ENCODE peak calls at places on chromosomes 5 and 9, in ten cellular contexts. M is ureter; C is anterior cingulate cortex; F is H54; Z is keratinocyte; L is fibroblast of pulmonary artery; R is stimulated activated CD8-positive, alpha-beta memory T cell treated with anti-CD3 and anti-CD28 coated beads, Interleukin-15, amount 100 ng/mL, for 4 hours; H is astrocyte of the cerebellum; N is foreskin fibroblast; Y is globus pallidus. K is an unnamed sample.

GRCh38 chr9:69168709-69169217 is 5.3 kb upstream of the TJP2 start:
- DNase-seq in C (no peak), F (no peak), Z (no peak), Y (no peak), N (peak; percentile 68), H (no peak), L (peak; percentile 81), M (no peak), R (no peak), K (peak; percentile 43)

GRCh38 chr5:144024601-144025000 is 145.9 kb downstream of the YIPF5 start:
- DNase-seq in M (no peak), Y (no peak), Z (no peak), N (peak; percentile 54), C (no peak), H (no peak), L (no peak), F (no peak), R (no peak), K (peak; percentile 11)

GRCh38 chr9:97758334-97758916 is 61.3 kb upstream of the XPA start:
- DNase-seq in M (peak; percentile 14), F (no peak), N (no peak), Z (no peak), L (no peak), R (no peak), Y (no peak), H (no peak), C (no peak), K (no peak)

GRCh38 chr9:128101690-128102089 is 25.8 kb downstream of the PTGES2 start:
- DNase-seq in Z (no peak), L (no peak), H (no peak), R (no peak), N (no peak), F (no peak), M (no peak), Y (no peak), C (no peak), K (no peak)

GRCh38 chr5:1800470-1801060 is 642 bp upstream of the NDUFS6 start:
- DNase-seq in R (no peak), C (no peak), Y (peak; percentile 75), M (no peak), Z (no peak), H (no peak), N (peak; percentile 43), F (no peak), L (peak; percentile 19), K (no peak)

GRCh38 chr5:160324885-160325284 is 12.5 kb upstream of the CCNJL start:
- DNase-seq in M (no peak), Z (no peak), C (no peak), R (no peak), N (no peak), Y (no peak), F (no peak), H (no peak), L (no peak), K (no peak)

GRCh38 chr9:82124090-82124489 is 135.5 kb downstream of the SPATA31D1 start:
- DNase-seq in F (peak; percentile 61), M (no peak), L (peak; percentile 55), Z (no peak), N (peak; percentile 89), Y (no peak), H (peak; percentile 32), C (no peak), R (no peak), K (peak; percentile 59)

GRCh38 chr5:141677415-141677814 is 4.6 kb downstream of the ARAP3 start:
- DNase-seq in C (no peak), M (no peak), L (no peak), H (no peak), N (no peak), R (no peak), F (no peak), Z (no peak), Y (no peak), K (no peak)

GRCh38 chr5:72281764-72282499 is 38.1 kb downstream of the MRPS27 start:
- DNase-seq in N (peak; percentile 93), Y (no peak), R (no peak), F (no peak), C (no peak), H (peak; percentile 46), M (no peak), Z (no peak), L (peak; percentile 92), K (peak; percentile 62)

GRCh38 chr5:129112295-129112694 is 17.7 kb downstream of the ISOC1 start:
- DNase-seq in L (no peak), Y (no peak), M (no peak), R (no peak), N (peak; percentile 48), F (no peak), C (no peak), H (no peak), Z (no peak), K (no peak)

GRCh38 chr5:9456435-9457042 is 89.3 kb downstream of the SEMA5A start:
- DNase-seq in F (no peak), Z (no peak), R (no peak), Y (no peak), C (no peak), M (no peak), L (peak; percentile 19), H (peak; percentile 89), N (peak; percentile 95), K (no peak)

GRCh38 chr5:79200573-79201183 is 35.3 kb upstream of the JMY start:
- DNase-seq in M (no peak), Z (no peak), L (peak; percentile 31), R (no peak), N (peak; percentile 51), Y (no peak), C (no peak), H (no peak), F (no peak), K (no peak)